ENCODE peak calls at places on chromosomes 11 and 22, in eight cellular contexts. One of them, this sample, is unnamed. For H3K27me3 and H3K9me3, the result is how much of the 10 kb centered on the place peaks cover.

GRCh38 chr22:45129703-45130524 is 33.8 kb upstream of the NUP50 start:
- DNase-seq in ovary: no peak
- DNase-seq in cardiac muscle cell: no peak
- DNase-seq in colonic mucosa: no peak
- DNase-seq in heart left ventricle: no peak
- DNase-seq in tibial nerve: no peak
- DNase-seq in upper lobe of right lung: no peak
- DNase-seq in left ventricle myocardium inferior: no peak
- DNase-seq in this sample: no peak

GRCh38 chr11:2555376-2555775 is 110.6 kb downstream of the KCNQ1 start:
- DNase-seq in ovary: peak
- DNase-seq in cardiac muscle cell: no peak
- DNase-seq in colonic mucosa: no peak
- DNase-seq in heart left ventricle: no peak
- DNase-seq in tibial nerve: no peak
- DNase-seq in upper lobe of right lung: peak
- DNase-seq in left ventricle myocardium inferior: no peak
- DNase-seq in this sample: no peak

GRCh38 chr11:110712643-110713468 is 619 bp upstream of the ARHGAP20 start:
- DNase-seq in ovary: no peak
- DNase-seq in cardiac muscle cell: peak
- DNase-seq in colonic mucosa: peak
- DNase-seq in heart left ventricle: peak
- DNase-seq in tibial nerve: peak
- DNase-seq in upper lobe of right lung: peak
- DNase-seq in left ventricle myocardium inferior: no peak
- DNase-seq in this sample: no peak

GRCh38 chr11:43774786-43775185 is 94.2 kb downstream of the HSD17B12 start:
- DNase-seq in ovary: no peak
- DNase-seq in cardiac muscle cell: no peak
- DNase-seq in colonic mucosa: no peak
- DNase-seq in heart left ventricle: no peak
- DNase-seq in tibial nerve: no peak
- DNase-seq in upper lobe of right lung: no peak
- DNase-seq in left ventricle myocardium inferior: no peak
- DNase-seq in this sample: no peak

GRCh38 chr11:72624496-72625201 is 49.6 kb downstream of the PDE2A start:
- DNase-seq in ovary: no peak
- DNase-seq in cardiac muscle cell: no peak
- DNase-seq in colonic mucosa: no peak
- DNase-seq in heart left ventricle: peak
- DNase-seq in tibial nerve: peak
- DNase-seq in upper lobe of right lung: no peak
- DNase-seq in left ventricle myocardium inferior: peak
- DNase-seq in this sample: no peak

GRCh38 chr11:122851366-122852011 is 13.2 kb downstream of the CRTAM start:
- DNase-seq in ovary: no peak
- DNase-seq in cardiac muscle cell: no peak
- DNase-seq in colonic mucosa: no peak
- DNase-seq in heart left ventricle: no peak
- DNase-seq in tibial nerve: no peak
- DNase-seq in upper lobe of right lung: no peak
- DNase-seq in left ventricle myocardium inferior: no peak
- DNase-seq in this sample: no peak

GRCh38 chr11:9664276-9665171 is 647 bp downstream of the SWAP70 start:
- DNase-seq in ovary: peak
- DNase-seq in cardiac muscle cell: peak
- DNase-seq in colonic mucosa: peak
- DNase-seq in heart left ventricle: peak
- DNase-seq in tibial nerve: peak
- DNase-seq in upper lobe of right lung: peak
- DNase-seq in left ventricle myocardium inferior: peak
- DNase-seq in this sample: peak

GRCh38 chr11:93704237-93704636 is 37.1 kb downstream of the TAF1D start:
- DNase-seq in ovary: no peak
- DNase-seq in cardiac muscle cell: no peak
- DNase-seq in colonic mucosa: no peak
- DNase-seq in heart left ventricle: no peak
- DNase-seq in tibial nerve: no peak
- DNase-seq in upper lobe of right lung: no peak
- DNase-seq in left ventricle myocardium inferior: no peak
- DNase-seq in this sample: no peak

GRCh38 chr11:47407746-47408590 is at the start of gene SLC39A13:
- DNase-seq in ovary: peak
- DNase-seq in cardiac muscle cell: peak
- DNase-seq in colonic mucosa: peak
- DNase-seq in heart left ventricle: peak
- DNase-seq in tibial nerve: peak
- DNase-seq in upper lobe of right lung: peak
- DNase-seq in left ventricle myocardium inferior: peak
- DNase-seq in this sample: peak

GRCh38 chr11:11155962-11156815 is 196.9 kb downstream of the CSNK2A3 start:
- DNase-seq in ovary: no peak
- DNase-seq in cardiac muscle cell: peak
- DNase-seq in colonic mucosa: no peak
- DNase-seq in heart left ventricle: no peak
- DNase-seq in tibial nerve: no peak
- DNase-seq in upper lobe of right lung: no peak
- DNase-seq in left ventricle myocardium inferior: no peak
- DNase-seq in this sample: peak

GRCh38 chr22:32701021-32701420 is 100.5 kb upstream of the TIMP3 start:
- DNase-seq in ovary: no peak
- DNase-seq in cardiac muscle cell: peak
- DNase-seq in colonic mucosa: no peak
- DNase-seq in heart left ventricle: no peak
- DNase-seq in tibial nerve: no peak
- DNase-seq in upper lobe of right lung: no peak
- DNase-seq in left ventricle myocardium inferior: no peak
- DNase-seq in this sample: no peak

GRCh38 chr11:2214527-2215229 is 43.1 kb upstream of the TH start:
- DNase-seq in ovary: no peak
- DNase-seq in cardiac muscle cell: no peak
- DNase-seq in colonic mucosa: peak
- DNase-seq in heart left ventricle: no peak
- DNase-seq in tibial nerve: no peak
- DNase-seq in upper lobe of right lung: peak
- DNase-seq in left ventricle myocardium inferior: no peak
- DNase-seq in this sample: peak

GRCh38 chr22:23712256-23712655 is 21.4 kb downstream of the RGL4 start:
- DNase-seq in ovary: no peak
- DNase-seq in cardiac muscle cell: no peak
- DNase-seq in colonic mucosa: no peak
- DNase-seq in heart left ventricle: no peak
- DNase-seq in tibial nerve: no peak
- DNase-seq in upper lobe of right lung: no peak
- DNase-seq in left ventricle myocardium inferior: no peak
- DNase-seq in this sample: no peak

GRCh38 chr22:36010913-36011312 is 17.7 kb downstream of the RBFOX2 start:
- DNase-seq in ovary: no peak
- DNase-seq in cardiac muscle cell: peak
- DNase-seq in colonic mucosa: no peak
- DNase-seq in heart left ventricle: no peak
- DNase-seq in tibial nerve: no peak
- DNase-seq in upper lobe of right lung: no peak
- DNase-seq in left ventricle myocardium inferior: no peak
- DNase-seq in this sample: no peak

GRCh38 chr11:70404244-70404643 is 5.9 kb downstream of the CTTN start:
- DNase-seq in ovary: no peak
- DNase-seq in cardiac muscle cell: no peak
- DNase-seq in colonic mucosa: no peak
- DNase-seq in heart left ventricle: no peak
- DNase-seq in tibial nerve: no peak
- DNase-seq in upper lobe of right lung: no peak
- DNase-seq in left ventricle myocardium inferior: no peak
- DNase-seq in this sample: no peak

GRCh38 chr22:50734986-50735738 is 2.8 kb upstream of the ACR start:
- DNase-seq in ovary: no peak
- DNase-seq in cardiac muscle cell: no peak
- DNase-seq in colonic mucosa: peak
- DNase-seq in heart left ventricle: no peak
- DNase-seq in tibial nerve: no peak
- DNase-seq in upper lobe of right lung: no peak
- DNase-seq in left ventricle myocardium inferior: peak
- DNase-seq in this sample: no peak

GRCh38 chr11:10664005-10664404 is 29.6 kb downstream of the IRAG1 start:
- DNase-seq in ovary: no peak
- DNase-seq in cardiac muscle cell: no peak
- DNase-seq in colonic mucosa: no peak
- DNase-seq in heart left ventricle: peak
- DNase-seq in tibial nerve: no peak
- DNase-seq in upper lobe of right lung: no peak
- DNase-seq in left ventricle myocardium inferior: peak
- DNase-seq in this sample: no peak

DNA sequence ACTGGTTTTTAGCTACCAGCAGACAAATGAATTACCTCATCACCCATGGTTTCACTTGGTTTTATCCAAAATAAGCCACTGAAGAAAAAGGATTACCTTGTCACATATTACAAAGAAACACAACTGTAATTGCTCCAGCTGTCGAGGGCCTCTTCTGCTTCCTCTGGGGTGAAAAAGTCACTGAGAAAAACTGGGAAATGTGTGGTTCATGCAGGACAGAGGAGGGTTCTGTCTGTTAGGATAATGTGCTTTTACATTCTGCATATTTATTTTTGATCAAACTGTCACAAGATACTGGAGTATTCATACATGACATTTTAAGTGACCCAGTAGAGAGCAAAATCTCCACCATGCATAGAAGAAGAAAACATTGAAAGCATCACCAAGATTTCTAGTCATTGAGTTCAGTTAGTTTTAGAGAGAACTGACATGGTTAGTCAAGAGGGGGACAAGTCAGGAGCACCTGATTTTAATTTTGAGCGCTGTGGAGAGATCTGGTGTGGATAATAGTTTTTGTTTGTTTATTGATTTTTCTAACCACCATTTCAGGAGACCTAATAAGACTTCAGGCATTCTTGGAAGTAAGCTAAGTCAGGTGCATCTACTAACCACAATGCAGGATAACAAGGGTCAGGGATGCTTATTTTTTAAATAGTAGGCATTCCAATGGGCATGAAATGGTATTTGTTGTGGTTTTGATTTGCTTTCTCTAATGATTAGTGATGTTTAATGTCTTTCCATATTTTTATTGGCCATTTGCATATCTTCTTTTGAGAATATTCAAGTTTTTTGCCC is 211.9 kb downstream of the NAV2 start:
- DNase-seq in ovary: no peak
- DNase-seq in cardiac muscle cell: no peak
- DNase-seq in colonic mucosa: no peak
- DNase-seq in heart left ventricle: no peak
- DNase-seq in tibial nerve: no peak
- DNase-seq in upper lobe of right lung: no peak
- DNase-seq in left ventricle myocardium inferior: no peak
- DNase-seq in this sample: peak
- H3K27me3 ChIP-seq in ovary: under half
- H3K27me3 ChIP-seq in cardiac muscle cell: under half
- H3K27me3 ChIP-seq in colonic mucosa: under half
- H3K27me3 ChIP-seq in heart left ventricle: under half
- H3K27me3 ChIP-seq in tibial nerve: under half
- H3K27me3 ChIP-seq in upper lobe of right lung: under half
- H3K27me3 ChIP-seq in left ventricle myocardium inferior: under half
- H3K27me3 ChIP-seq in this sample: under half

GRCh38 chr22:11598492-11599440 is 3929.2 kb upstream of the OR11H1 start:
- DNase-seq in ovary: no peak
- DNase-seq in cardiac muscle cell: no peak
- DNase-seq in colonic mucosa: no peak
- DNase-seq in heart left ventricle: no peak
- DNase-seq in tibial nerve: no peak
- DNase-seq in upper lobe of right lung: no peak
- DNase-seq in left ventricle myocardium inferior: no peak
- DNase-seq in this sample: no peak
- H3K9me3 ChIP-seq in ovary: under half
- H3K9me3 ChIP-seq in cardiac muscle cell: under half
- H3K9me3 ChIP-seq in colonic mucosa: under half
- H3K9me3 ChIP-seq in heart left ventricle: under half
- H3K9me3 ChIP-seq in tibial nerve: under half
- H3K9me3 ChIP-seq in upper lobe of right lung: under half
- H3K9me3 ChIP-seq in left ventricle myocardium inferior: half or more
- H3K9me3 ChIP-seq in this sample: under half

DNA sequence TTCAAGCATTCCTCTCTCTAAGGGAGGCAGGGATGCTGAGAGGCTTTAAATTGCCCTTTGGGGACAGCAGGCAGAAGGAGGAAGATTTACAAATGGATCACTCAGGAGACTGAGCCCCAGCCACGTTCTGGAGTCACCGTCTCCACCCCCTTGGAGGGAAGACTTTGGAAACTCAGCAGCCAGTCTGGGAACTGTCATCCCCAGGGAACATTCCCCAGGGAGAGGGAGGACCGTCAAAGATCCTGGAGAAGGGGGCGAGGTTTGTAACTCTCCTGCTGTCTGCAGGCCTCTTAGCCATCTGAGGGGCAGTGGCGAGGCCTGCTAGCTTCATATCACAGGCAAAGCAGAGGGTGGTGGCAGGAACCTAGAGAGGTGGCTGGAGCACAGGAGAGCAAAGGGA is 56.1 kb upstream of the SLC22A12 start:
- DNase-seq in ovary: no peak
- DNase-seq in cardiac muscle cell: no peak
- DNase-seq in colonic mucosa: no peak
- DNase-seq in heart left ventricle: peak
- DNase-seq in tibial nerve: no peak
- DNase-seq in upper lobe of right lung: no peak
- DNase-seq in left ventricle myocardium inferior: no peak
- DNase-seq in this sample: no peak
- H3K27me3 ChIP-seq in ovary: under half
- H3K27me3 ChIP-seq in cardiac muscle cell: under half
- H3K27me3 ChIP-seq in colonic mucosa: under half
- H3K27me3 ChIP-seq in heart left ventricle: under half
- H3K27me3 ChIP-seq in tibial nerve: under half
- H3K27me3 ChIP-seq in upper lobe of right lung: under half
- H3K27me3 ChIP-seq in left ventricle myocardium inferior: half or more
- H3K27me3 ChIP-seq in this sample: under half

DNA sequence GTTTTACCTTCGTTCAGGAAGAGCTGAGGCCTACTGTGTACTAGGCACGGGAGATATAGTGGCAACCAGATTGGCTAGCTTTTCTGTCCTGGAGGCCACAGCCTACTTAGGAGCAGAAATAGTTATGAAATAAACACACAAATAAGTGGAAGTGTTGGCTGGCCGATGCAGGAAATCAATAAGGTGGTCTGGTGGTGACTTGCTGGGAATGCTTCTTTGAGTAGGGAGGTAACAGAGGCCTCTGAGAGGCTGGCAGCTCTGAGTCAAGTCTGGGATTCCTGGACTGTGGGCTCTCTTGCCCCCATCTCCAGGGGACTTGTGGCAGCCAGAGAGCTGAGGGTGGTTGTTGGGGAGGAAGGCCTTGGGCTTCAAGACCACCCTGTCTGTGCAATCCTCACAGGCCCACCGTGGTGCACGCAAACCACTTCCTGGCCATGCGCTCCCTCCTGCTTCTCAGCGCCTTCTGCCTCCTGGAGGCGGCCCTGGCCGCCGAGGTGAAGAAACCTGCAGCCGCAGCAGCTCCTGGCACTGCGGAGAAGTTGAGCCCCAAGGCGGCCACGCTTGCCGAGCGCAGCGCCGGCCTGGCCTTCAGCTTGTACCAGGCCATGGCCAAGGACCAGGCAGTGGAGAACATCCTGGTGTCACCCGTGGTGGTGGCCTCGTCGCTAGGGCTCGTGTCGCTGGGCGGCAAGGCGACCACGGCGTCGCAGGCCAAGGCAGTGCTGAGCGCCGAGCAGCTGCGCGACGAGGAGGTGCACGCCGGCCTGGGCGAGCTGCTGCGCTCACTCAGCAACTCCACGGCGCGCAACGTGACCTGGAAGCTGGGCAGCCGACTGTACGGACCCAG is 4.1 kb downstream of the SERPINH1 start:
- DNase-seq in ovary: peak
- DNase-seq in cardiac muscle cell: no peak
- DNase-seq in colonic mucosa: no peak
- DNase-seq in heart left ventricle: no peak
- DNase-seq in tibial nerve: no peak
- DNase-seq in upper lobe of right lung: no peak
- DNase-seq in left ventricle myocardium inferior: no peak
- DNase-seq in this sample: no peak
- H3K9me3 ChIP-seq in ovary: under half
- H3K9me3 ChIP-seq in cardiac muscle cell: under half
- H3K9me3 ChIP-seq in colonic mucosa: under half
- H3K9me3 ChIP-seq in heart left ventricle: under half
- H3K9me3 ChIP-seq in tibial nerve: under half
- H3K9me3 ChIP-seq in upper lobe of right lung: under half
- H3K9me3 ChIP-seq in left ventricle myocardium inferior: under half
- H3K9me3 ChIP-seq in this sample: under half